ENCODE peak calls at places on chromosomes 13 and 19, in four cellular contexts. J is AG09319; H is CD8-positive, alpha-beta T cell; Y is progenitor cell of endocrine pancreas. W is an unnamed sample.

GRCh38 chr19:55368701-55369563 is 1.3 kb downstream of the IL11 start:
- DNase-seq in J (no peak), H (no peak), Y (no peak), W (no peak)

GRCh38 chr19:39858541-39858940 is 12.4 kb upstream of the FBL start:
- DNase-seq in J (no peak), H (no peak), Y (no peak), W (no peak)

GRCh38 chr13:44174769-44175425 is 198.7 kb upstream of the SERP2 start:
- DNase-seq in J (no peak), H (no peak), Y (no peak), W (no peak)

GRCh38 chr13:39347926-39348901 is 254.8 kb downstream of the LHFPL6 start:
- DNase-seq in J (no peak), H (no peak), Y (no peak), W (no peak)

GRCh38 chr19:35462476-35462953 is 14.5 kb downstream of the FFAR2 start:
- DNase-seq in J (no peak), H (peak; percentile 65), Y (no peak), W (peak; percentile 74)

GRCh38 chr13:63201493-63201892 is 1785.8 kb upstream of the PCDH20 start:
- DNase-seq in J (no peak), H (no peak), Y (no peak), W (no peak)

GRCh38 chr19:56538254-56538760 is 441 bp upstream of the ZFP28 start:
- DNase-seq in J (peak; percentile 57), H (peak; percentile 91), Y (peak; percentile 75), W (peak; percentile 86)

GRCh38 chr19:48992571-48993174 is 436 bp downstream of the GYS1 start:
- DNase-seq in J (no peak), H (no peak), Y (no peak), W (no peak)

GRCh38 chr13:88751994-88752393 is 1080.8 kb downstream of the SLITRK5 start:
- DNase-seq in J (no peak), H (no peak), Y (no peak), W (no peak)

GRCh38 chr19:18457478-18458331 is 19.8 kb upstream of the ISYNA1 start:
- DNase-seq in J (no peak), H (no peak), Y (no peak), W (no peak)

GRCh38 chr13:59584902-59585670 is 578.6 kb downstream of the DIAPH3 start:
- DNase-seq in J (no peak), H (no peak), Y (no peak), W (no peak)

GRCh38 chr19:35901055-35901644 is 810 bp upstream of the NFKBID start:
- DNase-seq in J (no peak), H (no peak), Y (no peak), W (no peak)

GRCh38 chr19:8461891-8462290 is 17.1 kb downstream of the HNRNPM start:
- DNase-seq in J (no peak), H (no peak), Y (no peak), W (no peak)

GRCh38 chr13:35388979-35389378 is 87.5 kb downstream of the MAB21L1 start:
- DNase-seq in J (peak; percentile 22), H (no peak), Y (no peak), W (no peak)

GRCh38 chr19:38661996-38662395 is 14.5 kb downstream of the ACTN4 start:
- DNase-seq in J (no peak), H (no peak), Y (no peak), W (no peak)

GRCh38 chr19:8457802-8458201 is 13.0 kb downstream of the HNRNPM start:
- DNase-seq in J (no peak), H (no peak), Y (no peak), W (no peak)

GRCh38 chr13:21071015-21071414 is 9.6 kb upstream of the LATS2 start:
- DNase-seq in J (no peak), H (no peak), Y (no peak), W (no peak)

GRCh38 chr13:98909016-98909415 is 68.8 kb downstream of the DOCK9 start:
- DNase-seq in J (no peak), H (no peak), Y (no peak), W (no peak)

GRCh38 chr19:2038284-2039081 is 12.6 kb downstream of the MKNK2 start:
- DNase-seq in J (no peak), H (no peak), Y (no peak), W (no peak)

GRCh38 chr19:42477933-42478332 is 35.2 kb upstream of the CXCL17 start:
- DNase-seq in J (no peak), H (no peak), Y (no peak), W (no peak)

GRCh38 chr19:48481846-48482639 is 12.9 kb downstream of the CYTH2 start:
- DNase-seq in J (no peak), H (no peak), Y (no peak), W (no peak)

GRCh38 chr19:4431808-4432674 is 25.6 kb downstream of the UBXN6 start:
- DNase-seq in J (no peak), H (no peak), Y (no peak), W (peak; percentile 76)

GRCh38 chr19:1168877-1169791 is 4.9 kb downstream of the SBNO2 start:
- DNase-seq in J (no peak), H (no peak), Y (no peak), W (no peak)

GRCh38 chr19:17553256-17553655 is 2.2 kb upstream of the COLGALT1 start:
- DNase-seq in J (peak; percentile 81), H (no peak), Y (no peak), W (no peak)

GRCh38 chr19:33879818-33880575 is 83.3 kb downstream of the KCTD15 start:
- DNase-seq in J (no peak), H (no peak), Y (no peak), W (no peak)

GRCh38 chr19:2543463-2544442 is 67.8 kb downstream of the GADD45B start:
- DNase-seq in J (peak; percentile 94), H (peak; percentile 78), Y (peak; percentile 73), W (peak; percentile 76)

GRCh38 chr13:74730556-74731331 is 596.5 kb upstream of the KLF12 start:
- DNase-seq in J (no peak), H (no peak), Y (no peak), W (no peak)

DNA sequence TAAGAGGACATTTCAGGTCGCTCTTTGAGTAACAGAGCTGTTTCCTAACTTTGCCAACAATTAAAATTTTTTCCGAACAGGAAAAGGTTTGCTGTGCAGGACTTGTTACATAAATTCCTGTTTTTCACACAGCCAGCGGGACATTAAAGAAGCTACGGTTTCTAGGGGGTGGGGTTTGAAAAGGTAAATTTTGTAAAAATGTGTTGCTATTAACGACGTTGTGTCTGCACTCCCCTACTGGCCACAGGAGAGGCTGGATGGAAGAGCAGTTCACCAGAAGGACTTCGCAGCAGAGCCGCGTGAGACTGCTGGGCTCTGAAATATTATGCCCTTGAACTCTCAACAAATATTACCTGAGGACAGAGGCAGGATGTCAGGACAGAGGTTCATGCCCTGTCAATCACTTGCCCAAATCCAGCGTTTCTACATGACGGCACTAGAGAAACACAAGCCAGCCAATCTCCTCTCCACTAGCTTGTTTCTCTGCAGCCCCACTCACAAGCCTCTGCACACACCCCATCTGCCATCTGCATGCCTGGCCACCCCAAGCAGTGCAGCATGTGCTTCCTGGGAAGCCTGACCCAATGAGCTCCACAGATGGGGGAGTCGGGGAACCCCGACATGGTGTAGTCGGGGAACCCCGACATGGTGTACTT is 102.0 kb downstream of the FOXO1 start:
- DNase-seq in J (no peak), H (no peak), Y (no peak), W (peak; percentile 46)
- TF ChIP-seq CTCF in J (no peak), H (no peak), Y (peak; percentile 16), W (no peak)

DNA sequence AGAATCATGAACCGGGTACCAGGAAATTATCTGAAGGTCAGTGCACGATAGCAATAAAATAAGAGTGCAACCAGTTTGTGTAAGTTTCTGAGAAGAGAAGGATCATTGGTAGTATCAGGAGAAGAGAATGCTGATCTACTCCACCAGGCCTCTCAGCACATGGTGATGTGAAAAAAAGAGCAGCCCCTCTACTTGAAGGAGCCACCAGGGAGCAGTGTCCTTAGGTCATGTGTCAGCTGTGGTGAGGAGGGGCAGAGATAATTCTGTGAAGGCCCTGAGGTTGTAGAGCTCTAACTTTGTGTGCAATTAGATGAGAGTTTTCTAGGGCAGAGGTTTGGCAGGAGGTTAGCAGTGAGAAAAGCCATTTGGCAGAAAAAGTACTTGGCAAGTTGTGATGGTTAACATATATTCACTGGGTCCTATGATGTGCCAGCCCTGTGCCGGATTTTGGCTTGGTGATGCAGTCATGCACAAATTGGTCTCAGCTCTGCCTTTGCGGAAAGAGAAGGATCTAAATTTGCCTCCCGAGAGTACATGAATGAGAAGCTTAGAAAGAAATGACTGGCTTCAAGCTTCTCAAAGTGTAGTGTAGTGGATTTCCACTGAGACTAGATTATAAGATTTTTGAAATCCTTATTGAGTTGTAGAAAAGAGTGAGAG is 19.2 kb upstream of the ZC3H13 start:
- DNase-seq in J (no peak), H (no peak), Y (no peak), W (peak; percentile 57)
- TF ChIP-seq CTCF in J (no peak), H (no peak), Y (no peak), W (peak; percentile 32)

DNA sequence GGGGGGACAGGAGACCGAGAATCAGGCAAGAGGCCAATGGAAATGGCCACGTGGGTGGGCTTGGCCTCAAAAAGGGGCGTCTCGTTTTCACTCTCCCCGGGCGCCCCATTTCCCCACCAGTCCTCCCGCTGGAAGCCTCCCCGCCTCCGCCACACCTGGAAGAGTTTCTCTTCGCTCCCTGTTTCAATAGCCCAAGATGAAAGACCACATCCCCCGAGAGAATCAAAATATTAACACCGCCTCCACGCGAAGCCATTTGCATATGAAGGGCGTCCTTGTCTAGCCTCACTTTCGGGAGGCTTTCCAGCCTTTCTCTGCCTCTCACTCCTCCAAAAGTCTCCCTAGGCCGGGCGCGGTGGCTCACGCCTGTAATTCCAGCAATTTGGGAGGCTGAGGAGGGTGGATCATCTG is 691 bp upstream of the OLFM2 start:
- DNase-seq in J (no peak), H (no peak), Y (no peak), W (peak; percentile 32)
- TF ChIP-seq CTCF in J (no peak), H (no peak), Y (no peak), W (no peak)

DNA sequence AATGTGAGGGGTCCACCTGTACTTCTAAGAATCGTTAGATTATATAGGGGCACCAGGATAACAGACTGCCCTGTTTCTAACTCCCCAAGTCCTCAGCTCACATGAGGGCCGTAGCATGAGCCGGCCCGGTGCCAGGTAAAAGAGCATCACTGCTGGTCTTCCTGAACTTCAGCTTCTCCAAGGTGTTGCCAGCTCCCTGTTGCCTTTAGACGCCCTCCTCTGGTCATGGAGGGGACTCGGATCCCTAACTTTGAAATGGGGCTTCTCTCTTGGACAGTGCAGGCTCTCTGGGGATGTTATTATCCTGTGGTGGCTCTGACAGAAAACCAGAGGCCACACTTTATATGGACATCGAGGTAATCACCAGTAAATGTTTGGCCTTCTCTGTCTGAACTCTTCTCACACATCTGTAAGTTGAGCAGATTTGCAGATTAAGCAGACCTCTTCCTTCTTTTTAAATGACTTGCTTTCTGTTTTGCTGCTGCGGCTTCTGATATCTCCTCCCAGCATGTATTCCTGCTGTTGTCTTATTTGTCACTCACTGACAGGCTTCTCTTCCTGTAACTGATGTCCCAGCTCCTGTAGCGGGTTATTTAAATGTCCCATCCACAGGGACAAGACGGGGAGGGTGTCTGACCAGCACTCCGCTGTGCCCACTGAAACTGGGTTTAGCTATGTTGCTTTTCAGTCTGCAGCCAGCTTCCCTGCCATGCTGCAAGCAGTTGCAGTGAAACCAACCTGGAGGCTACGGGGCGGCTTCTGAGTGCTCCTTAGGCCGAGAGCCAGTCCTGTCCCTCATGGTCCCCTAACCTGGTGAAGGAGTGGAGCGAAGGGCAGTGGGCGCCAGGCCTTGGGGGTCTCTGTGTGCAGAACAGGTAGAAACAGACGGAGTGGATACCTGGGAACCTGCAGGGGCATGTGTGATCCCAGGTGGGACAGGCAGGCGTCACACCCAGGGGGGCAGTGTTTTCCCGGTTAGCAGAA is 39.2 kb downstream of the TSSK6 start:
- DNase-seq in J (no peak), H (no peak), Y (no peak), W (no peak)
- TF ChIP-seq CTCF in J (peak; percentile 34), H (no peak), Y (peak; percentile 47), W (peak; percentile 39)

W was measured in GM10248.